ENCODE peak calls at places on chromosomes 16 and 17, in ten cellular contexts. J is tibial nerve; I is HEK293T; B is HS-5; C is choroid plexus epithelial cell; Q is CD8-positive, alpha-beta T cell; A is stimulated activated CD4-positive, alpha-beta T cell treated with anti-CD3 and anti-CD28 coated beads, TNF-alpha, amount 100 ng/mL, for 1 hour; Y is activated naive CD8-positive, alpha-beta T cell treated with anti-CD3 and anti-CD28 coated beads, Interleukin-2, amount 50 U/mL, for 24 hours; L is substantia nigra; W is activated T-cell treated with anti-CD3 and anti-CD28 coated beads, Interleukin-2, amount 50 U/mL, for 48 hours. S is an unnamed sample.
A peak's percentile ranks its signal among the peaks of the same experiment; 100 is the strongest.

GRCh38 chr16:54080524-54081008 is 206.0 kb downstream of the IRX3 start:
- DNase-seq in J (no peak), I (no peak), B (peak; percentile 80), C (peak; percentile 100), Q (no peak), A (no peak), Y (no peak), L (no peak), W (no peak), S (no peak)

GRCh38 chr16:48347191-48347860 is 37.9 kb downstream of the SIAH1 start:
- DNase-seq in J (no peak), I (no peak), B (no peak), C (no peak), Q (no peak), A (no peak), Y (no peak), L (no peak), W (no peak), S (no peak)

GRCh38 chr16:28943281-28943680 is 7.5 kb upstream of the NFATC2IP start:
- DNase-seq in J (no peak), I (no peak), B (no peak), C (no peak), Q (no peak), A (no peak), Y (no peak), L (no peak), W (no peak), S (no peak)

GRCh38 chr17:69608808-69609494 is 194.5 kb downstream of the MAP2K6 start:
- DNase-seq in J (no peak), I (no peak), B (peak; percentile 91), C (peak; percentile 95), Q (no peak), A (no peak), Y (no peak), L (no peak), W (no peak), S (no peak)

GRCh38 chr16:17497648-17498047 is 26.9 kb upstream of the XYLT1 start:
- DNase-seq in J (no peak), I (no peak), B (no peak), C (no peak), Q (no peak), A (no peak), Y (no peak), L (no peak), W (no peak), S (no peak)

GRCh38 chr17:75970011-75970523 is 8.9 kb downstream of the ACOX1 start:
- DNase-seq in J (no peak), I (no peak), B (peak; percentile 23), C (peak; percentile 10), Q (no peak), A (no peak), Y (no peak), L (no peak), W (no peak), S (no peak)

GRCh38 chr17:64358261-64358788 is 32.3 kb downstream of the PECAM1 start:
- DNase-seq in J (no peak), I (no peak), B (no peak), C (no peak), Q (no peak), A (no peak), Y (no peak), L (no peak), W (no peak), S (no peak)

GRCh38 chr17:4480929-4481898 is 17.5 kb upstream of the SPNS2 start:
- DNase-seq in J (no peak), I (no peak), B (no peak), C (no peak), Q (peak; percentile 47), A (no peak), Y (peak; percentile 61), L (no peak), W (peak; percentile 59), S (no peak)

GRCh38 chr17:78849026-78849425 is 8.4 kb upstream of the USP36 start:
- DNase-seq in J (no peak), I (no peak), B (no peak), C (no peak), Q (no peak), A (no peak), Y (no peak), L (no peak), W (no peak), S (no peak)

GRCh38 chr17:16415031-16415924 is at the start of gene TRPV2:
- DNase-seq in J (no peak), I (peak; percentile 54), B (no peak), C (no peak), Q (peak; percentile 64), A (no peak), Y (peak; percentile 67), L (no peak), W (peak; percentile 74), S (peak; percentile 63)

GRCh38 chr17:39579318-39580081 is 28.2 kb downstream of the NEUROD2 start:
- DNase-seq in J (no peak), I (no peak), B (no peak), C (no peak), Q (no peak), A (no peak), Y (no peak), L (no peak), W (no peak), S (no peak)

GRCh38 chr16:3175157-3176153 is 12.5 kb upstream of the OR1F1 start:
- DNase-seq in J (no peak), I (peak; percentile 67), B (no peak), C (peak; percentile 54), Q (no peak), A (no peak), Y (peak; percentile 79), L (no peak), W (peak; percentile 85), S (no peak)

S was measured in MM.1S.